ENCODE peak calls at places on chromosomes 16 and 17, in seven cellular contexts. X is right lobe of liver, F is thoracic aorta, D is cardiac muscle cell, H is BE2C, T is gastrocnemius medialis, B is A549. W is an unnamed sample.

GRCh38 chr16:35906440-35906839 is 2447.0 kb downstream of the TP53TG3F start:
- DNase-seq in X (no peak), H (no peak), F (no peak), D (no peak), B (no peak), T (no peak), W (no peak)

GRCh38 chr17:75271233-75271954 is 363 bp upstream of the MIF4GD start:
- DNase-seq in B (peak; percentile 80), D (peak; percentile 89), F (no peak), H (peak; percentile 82), T (peak; percentile 72), X (peak; percentile 83), W (peak; percentile 98)

GRCh38 chr16:85125570-85126382 is 13.5 kb upstream of the CIBAR2 start:
- DNase-seq in T (peak; percentile 94), B (no peak), X (peak; percentile 47), F (no peak), H (no peak), D (peak; percentile 28), W (no peak)

GRCh38 chr17:6549384-6550036 is 6.8 kb downstream of the PITPNM3 start:
- DNase-seq in T (no peak), D (no peak), F (no peak), B (no peak), H (no peak), X (no peak), W (no peak)

GRCh38 chr16:85750021-85750826 is 672 bp downstream of the C16orf74 start:
- DNase-seq in X (no peak), D (peak; percentile 36), H (peak; percentile 43), T (no peak), F (no peak), B (no peak), W (peak; percentile 90)

GRCh38 chr16:86931410-86931941 is 353.1 kb downstream of the FOXL1 start:
- DNase-seq in X (no peak), D (peak; percentile 66), F (peak; percentile 14), B (no peak), H (no peak), T (no peak), W (peak; percentile 79)

GRCh38 chr16:48102083-48103008 is 53.4 kb downstream of the ABCC12 start:
- DNase-seq in X (no peak), B (no peak), H (no peak), F (no peak), T (no peak), D (no peak), W (no peak)

GRCh38 chr17:1083451-1084187 is 86.7 kb downstream of the TIMM22 start:
- DNase-seq in B (no peak), H (no peak), F (no peak), X (no peak), T (no peak), D (no peak), W (no peak)

GRCh38 chr16:51181495-51181795 is 30.4 kb upstream of the SALL1 start:
- DNase-seq in T (no peak), X (no peak), B (no peak), F (no peak), D (no peak), H (no peak), W (no peak)

GRCh38 chr16:21996923-21997692 is 3.8 kb downstream of the PDZD9 start:
- DNase-seq in F (no peak), H (no peak), X (no peak), D (no peak), T (no peak), B (no peak), W (no peak)

GRCh38 chr16:76488065-76488417 is 210.8 kb downstream of the CNTNAP4 start:
- DNase-seq in F (no peak), H (no peak), X (no peak), B (no peak), T (no peak), D (no peak), W (no peak)

GRCh38 chr17:49260922-49261291 is 30.3 kb upstream of the PHOSPHO1 start:
- DNase-seq in B (no peak), H (no peak), X (no peak), T (no peak), F (no peak), D (no peak), W (no peak)

GRCh38 chr17:82492647-82493516 is 26.6 kb upstream of the FOXK2 start:
- DNase-seq in X (no peak), H (no peak), B (no peak), D (no peak), T (no peak), F (no peak), W (no peak)

GRCh38 chr16:79093554-79093967 is 507.0 kb downstream of the MAF start:
- DNase-seq in D (no peak), F (no peak), X (no peak), B (no peak), H (no peak), T (peak; percentile 30), W (peak; percentile 79)

GRCh38 chr17:15371731-15372130 is 30.3 kb upstream of the TEKT3 start:
- DNase-seq in H (no peak), D (no peak), X (no peak), B (no peak), F (no peak), T (no peak), W (no peak)

GRCh38 chr16:70679653-70680494 is 6.0 kb downstream of the MTSS2 start:
- DNase-seq in B (no peak), X (no peak), D (peak; percentile 65), F (no peak), T (no peak), H (peak; percentile 84), W (peak; percentile 74)

GRCh38 chr16:11667221-11667823 is 933 bp upstream of the SNN start:
- DNase-seq in F (no peak), T (no peak), B (no peak), X (no peak), D (no peak), H (no peak), W (peak; percentile 80)

GRCh38 chr17:7548585-7549400 is at the start of gene TNFSF12:
- DNase-seq in B (peak; percentile 42), H (no peak), F (no peak), D (peak; percentile 58), T (peak; percentile 35), X (peak; percentile 69), W (peak; percentile 94)

GRCh38 chr16:31215287-31216115 is 1.4 kb downstream of the PYDC1 start:
- DNase-seq in D (peak; percentile 84), B (peak; percentile 65), H (peak; percentile 51), X (no peak), T (peak; percentile 83), F (no peak), W (peak; percentile 87)

GRCh38 chr17:77541995-77542394 is 401.2 kb downstream of the SEC14L1 start:
- DNase-seq in X (no peak), H (no peak), B (no peak), D (peak; percentile 84), T (no peak), F (no peak), W (no peak)

GRCh38 chr17:77709594-77709993 is 248.9 kb upstream of the TNRC6C start:
- DNase-seq in H (no peak), X (no peak), F (no peak), D (no peak), B (no peak), T (no peak), W (no peak)

GRCh38 chr16:68954871-68955635 is 111.7 kb downstream of the TANGO6 start:
- DNase-seq in F (no peak), D (no peak), T (no peak), H (no peak), B (no peak), X (no peak), W (no peak)

GRCh38 chr17:9472541-9472940 is 103.1 kb downstream of the STX8 start:
- DNase-seq in B (no peak), H (no peak), T (peak; percentile 45), D (no peak), F (no peak), X (peak; percentile 13), W (no peak)

GRCh38 chr17:66889480-66890230 is 54.7 kb downstream of the CACNG5 start:
- DNase-seq in T (no peak), F (no peak), D (no peak), H (no peak), X (no peak), B (no peak), W (no peak)

GRCh38 chr17:4806770-4807533 is at the start of gene PLD2:
- DNase-seq in D (peak; percentile 94), F (no peak), T (peak; percentile 70), H (peak; percentile 89), B (peak; percentile 81), X (peak; percentile 94), W (peak; percentile 97)

GRCh38 chr17:80793851-80794267 is 197.8 kb upstream of the CHMP6 start:
- DNase-seq in B (no peak), T (no peak), D (no peak), F (no peak), H (no peak), X (no peak), W (no peak)
- H3K4me1 ChIP-seq in B (peaks cover 55% of the 10 kb centered on the region), T (peaks cover 60% of the 10 kb centered on the region), D (peaks cover 16% of the 10 kb centered on the region), F (peaks cover 47% of the 10 kb centered on the region), H (peaks cover 28% of the 10 kb centered on the region), X (no peaks in the 10 kb centered on the region), W (peaks cover 56% of the 10 kb centered on the region)

DNA sequence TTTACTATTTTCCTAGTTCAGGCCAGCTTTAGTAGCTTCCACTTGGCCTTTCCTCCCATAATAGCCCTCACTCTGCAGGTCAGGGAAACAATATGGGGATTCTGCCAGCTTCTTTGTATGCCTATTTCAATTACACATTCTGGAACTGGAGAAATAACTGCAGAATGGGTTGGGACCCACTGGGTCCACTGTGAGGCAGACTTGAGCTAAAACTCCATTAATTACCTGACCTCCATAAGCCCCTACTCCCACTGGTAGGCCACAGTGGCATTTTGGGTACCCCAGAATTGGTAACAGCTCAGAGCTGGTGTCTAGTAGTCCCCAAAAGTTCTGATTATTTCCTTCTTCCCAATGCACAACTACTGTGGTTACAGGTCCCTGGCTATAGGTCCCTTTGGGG is 16.7 kb upstream of the TENT4B start:
- DNase-seq in X (no peak), H (no peak), D (no peak), F (no peak), T (no peak), B (no peak), W (no peak)
- TF ChIP-seq CTCF in X (peak; percentile 23), H (peak; percentile 23), D (peak; percentile 16), F (no peak), T (no peak), B (no peak), W (no peak)

DNA sequence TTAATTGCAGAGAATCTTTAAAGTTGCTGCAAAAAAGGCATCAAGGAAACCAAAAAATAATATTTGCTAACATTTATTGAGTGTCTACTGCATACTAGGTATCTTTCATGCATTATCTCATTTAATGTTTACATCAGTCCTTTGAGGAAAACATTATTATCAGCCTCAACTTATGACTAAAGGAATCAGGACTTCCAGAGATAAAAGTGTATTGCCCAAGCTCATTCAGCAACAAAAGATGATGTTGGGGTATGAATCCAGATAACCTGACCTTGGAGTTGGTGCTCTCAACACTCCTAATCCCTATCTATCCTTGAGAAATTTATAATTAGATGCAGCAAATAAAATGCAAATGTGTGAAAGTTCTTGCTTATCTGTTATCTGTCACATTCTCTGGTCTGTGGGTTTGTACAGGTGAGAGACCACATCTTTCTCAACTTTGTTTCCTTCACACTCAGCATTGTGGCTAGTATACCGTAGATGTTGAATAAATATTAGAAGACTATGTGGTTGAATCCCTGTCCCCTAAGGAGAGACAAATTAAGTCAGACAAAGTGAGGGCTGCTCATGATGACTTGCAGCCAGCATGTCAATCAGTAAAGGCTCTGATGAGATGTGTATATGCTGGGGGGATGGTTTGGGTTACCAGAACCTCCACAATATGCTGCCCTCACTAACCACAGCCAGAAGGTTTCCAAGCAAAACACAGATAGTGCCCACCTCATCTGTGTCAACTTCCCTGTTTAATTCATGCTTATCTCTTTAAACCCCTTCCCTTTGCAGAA is 82.6 kb downstream of the NOG start:
- DNase-seq in D (no peak), H (no peak), T (no peak), X (no peak), F (no peak), B (no peak), W (no peak)
- H3K4me1 ChIP-seq in D (no peaks in the 10 kb centered on the region), H (no peaks in the 10 kb centered on the region), T (peaks cover 4% of the 10 kb centered on the region), X (no peaks in the 10 kb centered on the region), F (peaks cover 8% of the 10 kb centered on the region), B (no peaks in the 10 kb centered on the region), W (peaks cover 14% of the 10 kb centered on the region)

GRCh38 chr16:57156351-57156703 is 29.5 kb downstream of the PSME3IP1 start:
- DNase-seq in F (no peak), D (no peak), H (no peak), B (no peak), T (no peak), X (no peak), W (no peak)
- TF ChIP-seq CTCF in F (no peak), D (no peak), H (no peak), B (no peak), T (no peak), X (no peak), W (no peak)

W was measured in spleen.